ENCODE peak calls at places on chromosomes 2 and 18, in five cellular contexts. S is IMR-90, E is A549, P is tibial nerve, L is GM23338. N is an unnamed sample.
A peak's percentile ranks its signal among the peaks of the same experiment; 100 is the strongest.

GRCh38 chr2:23493849-23494248 is 108.9 kb downstream of the KLHL29 start:
- DNase-seq in S (no peak), E (no peak), P (no peak), L (no peak), N (no peak)

GRCh38 chr2:54595999-54596903 is 127.2 kb upstream of the EML6 start:
- DNase-seq in S (no peak), E (no peak), P (no peak), L (no peak), N (peak; percentile 38)

GRCh38 chr18:60872434-60872833 is 460.8 kb upstream of the CDH20 start:
- DNase-seq in S (no peak), E (no peak), P (no peak), L (no peak), N (no peak)

GRCh38 chr2:9560628-9561027 is 5.0 kb upstream of the ADAM17 start:
- DNase-seq in S (no peak), E (no peak), P (no peak), L (no peak), N (no peak)

GRCh38 chr2:50196775-50197482 is 835.0 kb downstream of the NRXN1 start:
- DNase-seq in S (no peak), E (no peak), P (no peak), L (peak; percentile 79), N (no peak)

GRCh38 chr18:79496978-79497637 is 101.4 kb downstream of the NFATC1 start:
- DNase-seq in S (peak; percentile 57), E (no peak), P (peak; percentile 65), L (no peak), N (peak; percentile 35)

GRCh38 chr2:204650611-204651010 is 105.3 kb downstream of the PARD3B start:
- DNase-seq in S (no peak), E (no peak), P (no peak), L (no peak), N (no peak)

GRCh38 chr18:7720395-7720794 is 153.3 kb downstream of the PTPRM start:
- DNase-seq in S (no peak), E (no peak), P (no peak), L (no peak), N (no peak)

GRCh38 chr18:13452448-13452811 is 233.9 kb downstream of the LDLRAD4 start:
- DNase-seq in S (peak; percentile 14), E (peak; percentile 10), P (no peak), L (peak; percentile 19), N (no peak)

GRCh38 chr2:108263425-108263824 is 23.7 kb downstream of the SULT1C3 start:
- DNase-seq in S (no peak), E (no peak), P (no peak), L (no peak), N (no peak)

GRCh38 chr18:33804258-33804657 is 226.2 kb downstream of the ASXL3 start:
- DNase-seq in S (peak; percentile 63), E (no peak), P (peak; percentile 12), L (no peak), N (peak; percentile 61)

GRCh38 chr2:66171530-66171929 is 263.4 kb upstream of the MEIS1 start:
- DNase-seq in S (no peak), E (no peak), P (peak; percentile 7), L (no peak), N (no peak)

GRCh38 chr2:62291052-62291451 is 95.1 kb downstream of the B3GNT2 start:
- DNase-seq in S (no peak), E (no peak), P (no peak), L (no peak), N (no peak)

GRCh38 chr2:216619411-216620393 is 13.5 kb upstream of the IGFBP2 start:
- DNase-seq in S (peak; percentile 64), E (no peak), P (no peak), L (no peak), N (peak; percentile 89)

GRCh38 chr2:233174131-233174530 is 77.3 kb upstream of the ATG16L1 start:
- DNase-seq in S (no peak), E (no peak), P (no peak), L (no peak), N (no peak)

GRCh38 chr18:54742120-54742519 is 86.2 kb upstream of the RAB27B start:
- DNase-seq in S (no peak), E (no peak), P (no peak), L (no peak), N (no peak)

GRCh38 chr2:105885456-105885855 is 140.7 kb downstream of the NCK2 start:
- DNase-seq in S (no peak), E (no peak), P (no peak), L (no peak), N (no peak)

GRCh38 chr2:132392211-132392610 is 24.4 kb upstream of the GPR39 start:
- DNase-seq in S (no peak), E (no peak), P (no peak), L (peak; percentile 72), N (peak; percentile 36)

GRCh38 chr2:69578201-69578555 is 65.4 kb downstream of the AAK1 start:
- DNase-seq in S (no peak), E (no peak), P (no peak), L (no peak), N (peak; percentile 65)

GRCh38 chr18:53527365-53527764 is 697.1 kb downstream of the MBD2 start:
- DNase-seq in S (no peak), E (no peak), P (no peak), L (no peak), N (no peak)

GRCh38 chr2:20398956-20399567 is 47.8 kb upstream of the RHOB start:
- DNase-seq in S (peak; percentile 68), E (no peak), P (no peak), L (no peak), N (no peak)

GRCh38 chr2:128622371-128622770 is 303.7 kb upstream of the HS6ST1 start:
- DNase-seq in S (no peak), E (no peak), P (peak; percentile 40), L (no peak), N (no peak)

GRCh38 chr18:34880882-34881852 is 160.0 kb upstream of the MAPRE2 start:
- DNase-seq in S (peak; percentile 43), E (no peak), P (no peak), L (no peak), N (peak; percentile 4)

GRCh38 chr18:6521804-6522418 is 107.2 kb upstream of the L3MBTL4 start:
- DNase-seq in S (peak; percentile 47), E (no peak), P (peak; percentile 17), L (peak; percentile 89), N (peak; percentile 8)

GRCh38 chr2:20592106-20593071 is 58.5 kb downstream of the HS1BP3 start:
- DNase-seq in S (no peak), E (no peak), P (no peak), L (peak; percentile 38), N (no peak)

GRCh38 chr2:120678251-120678650 is 57.4 kb upstream of the GLI2 start:
- DNase-seq in S (peak; percentile 22), E (no peak), P (peak; percentile 18), L (no peak), N (no peak)

GRCh38 chr2:78940998-78941397 is 84.5 kb upstream of the REG3G start:
- DNase-seq in S (no peak), E (no peak), P (no peak), L (no peak), N (no peak)

GRCh38 chr2:101149241-101150192 is 1.7 kb downstream of the TBC1D8 start:
- DNase-seq in S (no peak), E (peak; percentile 41), P (no peak), L (peak; percentile 32), N (no peak)

GRCh38 chr2:176561706-176562105 is 292.5 kb downstream of the MTX2 start:
- DNase-seq in S (peak; percentile 71), E (no peak), P (no peak), L (peak; percentile 19), N (no peak)

GRCh38 chr2:236393581-236393980 is 129.4 kb upstream of the ASB18 start:
- DNase-seq in S (no peak), E (no peak), P (no peak), L (no peak), N (no peak)

GRCh38 chr2:208820289-208820688 is 413.7 kb downstream of the PTH2R start:
- DNase-seq in S (no peak), E (no peak), P (no peak), L (peak; percentile 70), N (peak; percentile 60)

GRCh38 chr2:226873826-226874225 is 38.0 kb downstream of the RHBDD1 start:
- DNase-seq in S (no peak), E (no peak), P (no peak), L (no peak), N (no peak)

GRCh38 chr18:5977022-5977421 is 81.7 kb upstream of the TMEM200C start:
- DNase-seq in S (no peak), E (no peak), P (no peak), L (no peak), N (no peak)

GRCh38 chr2:111702119-111702808 is 181.7 kb downstream of the ANAPC1 start:
- DNase-seq in S (peak; percentile 58), E (peak; percentile 75), P (no peak), L (peak; percentile 86), N (peak; percentile 64)

GRCh38 chr2:136323935-136324334 is 206.0 kb upstream of the CXCR4 start:
- DNase-seq in S (no peak), E (no peak), P (no peak), L (no peak), N (no peak)

GRCh38 chr2:136325844-136326291 is 207.9 kb upstream of the CXCR4 start:
- DNase-seq in S (no peak), E (no peak), P (no peak), L (no peak), N (no peak)

GRCh38 chr2:136328396-136328795 is 210.4 kb upstream of the CXCR4 start:
- DNase-seq in S (no peak), E (no peak), P (no peak), L (no peak), N (no peak)

GRCh38 chr2:136324966-136325365 is 207.0 kb upstream of the CXCR4 start:
- DNase-seq in S (no peak), E (no peak), P (no peak), L (no peak), N (no peak)

GRCh38 chr2:136327162-136327852 is 209.4 kb upstream of the CXCR4 start:
- DNase-seq in S (peak; percentile 53), E (no peak), P (no peak), L (no peak), N (peak; percentile 85)
- H3K4me3 ChIP-seq in S (no peak overlapping the region), E (no peak overlapping the region), P (no peak overlapping the region), L (no peak overlapping the region), N (peak overlapping the region; percentile 46)

GRCh38 chr2:6079405-6079804 is 387.2 kb downstream of the SOX11 start:
- DNase-seq in S (no peak), E (no peak), P (no peak), L (no peak), N (no peak)

GRCh38 chr2:6080837-6081541 is 388.8 kb downstream of the SOX11 start:
- DNase-seq in S (no peak), E (no peak), P (no peak), L (no peak), N (no peak)

GRCh38 chr2:6081542-6081872 is 389.3 kb downstream of the SOX11 start:
- DNase-seq in S (no peak), E (no peak), P (no peak), L (no peak), N (no peak)

GRCh38 chr2:6077585-6077984 is 385.4 kb downstream of the SOX11 start:
- DNase-seq in S (no peak), E (no peak), P (no peak), L (no peak), N (no peak)

GRCh38 chr2:6078414-6078813 is 386.2 kb downstream of the SOX11 start:
- DNase-seq in S (no peak), E (no peak), P (no peak), L (no peak), N (no peak)
- H3K4me1 ChIP-seq in S (peaks cover 5% of the 10 kb centered on the region), E (no peaks in the 10 kb centered on the region), P (no peaks in the 10 kb centered on the region), L (peaks cover 7% of the 10 kb centered on the region), N (peaks cover 3% of the 10 kb centered on the region)

GRCh38 chr2:46939596-46940359 is 24.2 kb upstream of the MCFD2 start:
- DNase-seq in S (no peak), E (no peak), P (no peak), L (no peak), N (no peak)
- H3K4me3 ChIP-seq in S (no peak overlapping the region), E (peak overlapping the region; percentile 72), P (peak overlapping the region; percentile 91), L (peak overlapping the region; percentile 69), N (peak overlapping the region; percentile 75)

GRCh38 chr2:152016175-152017120 is 82.4 kb downstream of the CACNB4 start:
- DNase-seq in S (no peak), E (no peak), P (no peak), L (no peak), N (no peak)
- H3K4me1 ChIP-seq in S (no peaks in the 10 kb centered on the region), E (no peaks in the 10 kb centered on the region), P (no peaks in the 10 kb centered on the region), L (no peaks in the 10 kb centered on the region), N (no peaks in the 10 kb centered on the region)

N was measured in SJCRH30.